ENCODE peak calls at places on chromosomes 3 and 15, in six cellular contexts. W is A549, Q is astrocyte of the spinal cord, Y is AG04450, Z is cardiac fibroblast, E is mesenchymal stem cell. H is an unnamed sample.

GRCh38 chr3:42070089-42070885 is 20.9 kb upstream of the TRAK1 start:
- DNase-seq in W (no peak), Q (no peak), Y (no peak), Z (no peak), E (no peak), H (peak)

GRCh38 chr3:66270314-66270713 is 49.5 kb downstream of the SLC25A26 start:
- DNase-seq in W (no peak), Q (no peak), Y (no peak), Z (no peak), E (no peak), H (no peak)

GRCh38 chr3:184156522-184156955 is 1.4 kb downstream of the DVL3 start:
- DNase-seq in W (no peak), Q (peak), Y (no peak), Z (peak), E (peak), H (peak)

GRCh38 chr3:157145566-157145965 is 14.4 kb downstream of the CCNL1 start:
- DNase-seq in W (no peak), Q (no peak), Y (no peak), Z (peak), E (peak), H (no peak)

GRCh38 chr15:99981839-99982658 is 248.8 kb upstream of the LYSMD4 start:
- DNase-seq in W (no peak), Q (no peak), Y (no peak), Z (no peak), E (no peak), H (no peak)

GRCh38 chr3:13461169-13462124 is 18.7 kb upstream of the HDAC11 start:
- DNase-seq in W (peak), Q (peak), Y (no peak), Z (peak), E (peak), H (no peak)

GRCh38 chr3:125317761-125318496 is 57.2 kb downstream of the ZNF148 start:
- DNase-seq in W (no peak), Q (peak), Y (no peak), Z (no peak), E (no peak), H (no peak)

GRCh38 chr15:66065325-66065724 is 188.2 kb downstream of the MEGF11 start:
- DNase-seq in W (no peak), Q (no peak), Y (no peak), Z (no peak), E (no peak), H (no peak)

GRCh38 chr3:852033-852432 is 240.8 kb upstream of the CNTN6 start:
- DNase-seq in W (no peak), Q (no peak), Y (no peak), Z (no peak), E (no peak), H (no peak)

DNA sequence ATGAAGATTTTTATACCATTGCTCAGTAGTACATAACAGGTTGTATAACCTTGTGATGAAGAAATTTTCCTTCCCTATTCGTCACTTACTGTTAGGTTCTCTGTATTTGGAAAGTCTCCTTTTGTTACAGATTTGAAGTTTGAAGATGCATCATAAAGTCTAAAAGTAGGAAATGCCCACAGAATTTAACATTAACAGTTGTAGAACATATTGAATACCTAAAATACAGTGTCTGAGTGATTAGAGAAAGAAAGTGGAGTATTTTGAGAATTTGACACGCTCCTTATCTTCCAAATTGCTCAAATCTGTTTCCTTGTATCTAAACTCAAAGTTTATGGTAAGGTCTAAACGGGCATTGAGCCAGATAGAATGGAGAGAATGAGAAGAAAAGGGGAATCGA is 111.3 kb downstream of the MBNL1 start:
- DNase-seq in W (no peak), Q (no peak), Y (no peak), Z (no peak), E (no peak), H (no peak)
- H3K4me3 ChIP-seq in W (peak), Q (no peak), Y (no peak), Z (no peak), E (no peak), H (no peak)

DNA sequence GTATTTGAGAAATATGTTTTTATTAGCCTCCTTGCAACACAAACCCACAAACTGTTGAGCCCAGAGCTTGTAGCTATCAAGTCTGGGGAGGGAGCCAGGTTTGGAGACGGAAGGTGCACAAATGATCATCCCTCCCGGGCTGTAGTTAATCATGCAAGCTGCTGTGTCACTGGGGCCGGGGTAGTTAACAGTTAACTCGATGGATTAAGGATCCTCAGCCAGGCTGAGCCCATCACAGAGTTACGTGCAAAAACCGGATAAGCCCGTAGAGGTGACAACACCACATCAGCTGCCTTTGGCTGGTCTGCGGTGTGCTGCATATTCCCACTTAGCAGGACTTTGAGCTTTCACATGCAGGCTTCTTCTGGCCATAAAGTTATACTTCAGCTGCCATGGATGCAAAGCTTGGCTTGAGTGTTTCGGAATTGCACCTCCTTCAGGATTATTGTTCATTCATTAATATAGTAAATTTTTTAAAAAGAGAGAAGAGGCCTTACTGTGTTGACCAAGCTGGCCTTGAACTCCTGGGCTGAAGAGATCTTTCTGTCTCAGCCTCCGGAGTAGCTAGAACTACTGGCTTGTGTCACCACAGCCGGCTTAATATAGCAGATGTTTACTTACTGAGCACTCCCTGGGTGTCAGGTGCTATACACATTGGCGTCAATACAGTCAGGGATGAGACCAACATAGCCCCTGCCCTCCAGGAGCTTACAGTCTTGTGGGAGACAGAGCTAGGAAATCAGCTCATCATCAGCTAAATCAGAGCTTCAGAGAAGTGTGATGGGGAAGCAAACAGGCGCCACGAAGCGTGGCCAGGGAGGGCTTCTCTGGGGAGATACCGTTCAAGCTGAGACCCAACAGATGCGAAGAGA is 226.8 kb upstream of the BHLHE40 start:
- DNase-seq in W (peak), Q (no peak), Y (no peak), Z (peak), E (no peak), H (peak)
- H3K4me3 ChIP-seq in W (no peak), Q (no peak), Y (no peak), Z (no peak), E (no peak), H (no peak)

GRCh38 chr3:143119974-143120715 is 574 bp downstream of the CHST2 start:
- DNase-seq in W (peak), Q (peak), Y (no peak), Z (peak), E (no peak), H (peak)

GRCh38 chr3:143120716-143121239 is 1.2 kb downstream of the CHST2 start:
- DNase-seq in W (peak), Q (peak), Y (no peak), Z (peak), E (peak), H (peak)

GRCh38 chr3:143122608-143123352 is 3.2 kb downstream of the CHST2 start:
- DNase-seq in W (no peak), Q (no peak), Y (no peak), Z (no peak), E (no peak), H (no peak)

GRCh38 chr3:143122089-143122430 is 2.5 kb downstream of the CHST2 start:
- DNase-seq in W (no peak), Q (no peak), Y (no peak), Z (no peak), E (no peak), H (no peak)

DNA sequence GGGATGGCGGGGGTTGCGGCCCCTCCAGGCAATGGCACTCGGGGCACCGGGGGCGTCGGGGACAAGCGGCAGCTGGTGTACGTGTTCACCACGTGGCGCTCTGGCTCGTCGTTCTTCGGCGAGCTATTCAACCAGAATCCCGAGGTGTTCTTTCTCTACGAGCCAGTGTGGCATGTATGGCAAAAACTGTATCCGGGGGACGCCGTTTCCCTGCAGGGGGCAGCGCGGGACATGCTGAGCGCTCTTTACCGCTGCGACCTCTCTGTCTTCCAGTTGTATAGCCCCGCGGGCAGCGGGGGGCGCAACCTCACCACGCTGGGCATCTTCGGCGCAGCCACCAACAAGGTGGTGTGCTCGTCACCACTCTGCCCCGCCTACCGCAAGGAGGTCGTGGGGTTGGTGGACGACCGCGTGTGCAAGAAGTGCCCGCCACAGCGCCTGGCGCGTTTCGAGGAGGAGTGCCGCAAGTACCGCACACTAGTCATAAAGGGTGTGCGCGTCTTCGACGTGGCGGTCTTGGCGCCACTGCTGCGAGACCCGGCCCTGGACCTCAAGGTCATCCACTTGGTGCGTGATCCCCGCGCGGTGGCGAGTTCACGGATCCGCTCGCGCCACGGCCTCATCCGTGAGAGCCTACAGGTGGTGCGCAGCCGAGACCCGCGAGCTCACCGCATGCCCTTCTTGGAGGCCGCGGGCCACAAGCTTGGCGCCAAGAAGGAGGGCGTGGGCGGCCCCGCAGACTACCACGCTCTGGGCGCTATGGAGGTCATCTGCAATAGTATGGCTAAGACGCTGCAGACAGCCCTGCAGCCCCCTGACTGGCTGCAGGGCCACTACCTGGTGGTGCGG is 1.9 kb downstream of the CHST2 start:
- DNase-seq in W (peak), Q (peak), Y (peak), Z (peak), E (peak), H (peak)
- H3K4me3 ChIP-seq in W (peak), Q (peak), Y (peak), Z (peak), E (peak), H (no peak)

GRCh38 chr3:8052599-8053185 is 448.9 kb upstream of the LMCD1 start:
- DNase-seq in W (no peak), Q (peak), Y (no peak), Z (peak), E (no peak), H (no peak)
- H3K4me3 ChIP-seq in W (no peak), Q (no peak), Y (no peak), Z (no peak), E (no peak), H (no peak)

GRCh38 chr3:48743773-48744172 is 26.8 kb upstream of the IP6K2 start:
- DNase-seq in W (no peak), Q (no peak), Y (no peak), Z (no peak), E (no peak), H (no peak)

GRCh38 chr3:48739617-48739954 is 22.6 kb upstream of the IP6K2 start:
- DNase-seq in W (no peak), Q (no peak), Y (no peak), Z (no peak), E (no peak), H (no peak)

GRCh38 chr3:48738926-48739616 is 22.1 kb upstream of the IP6K2 start:
- DNase-seq in W (no peak), Q (no peak), Y (no peak), Z (no peak), E (no peak), H (no peak)

GRCh38 chr3:48739955-48740823 is 23.2 kb upstream of the IP6K2 start:
- DNase-seq in W (peak), Q (peak), Y (no peak), Z (peak), E (peak), H (peak)

DNA sequence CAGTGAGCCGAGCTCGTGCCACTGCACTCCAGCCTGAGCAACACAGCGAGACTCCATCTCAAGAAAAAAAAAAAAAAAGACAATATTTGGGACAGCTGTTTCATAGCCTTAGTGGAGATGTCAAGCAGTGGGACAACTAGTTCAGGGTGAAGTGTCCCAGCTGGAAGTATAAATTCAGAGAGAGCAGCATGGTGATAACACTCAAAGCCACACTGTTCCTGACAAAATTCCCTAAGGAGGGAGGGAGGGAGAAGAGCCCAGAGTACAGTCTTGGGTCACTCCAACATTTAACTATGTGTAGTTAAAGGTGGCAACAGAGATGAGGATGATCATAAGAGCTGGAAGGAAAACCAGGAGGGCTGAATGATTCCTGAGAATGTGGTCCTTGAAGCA is 21.1 kb upstream of the IP6K2 start:
- DNase-seq in W (no peak), Q (no peak), Y (no peak), Z (no peak), E (no peak), H (no peak)
- H3K4me3 ChIP-seq in W (no peak), Q (no peak), Y (no peak), Z (no peak), E (no peak), H (no peak)

DNA sequence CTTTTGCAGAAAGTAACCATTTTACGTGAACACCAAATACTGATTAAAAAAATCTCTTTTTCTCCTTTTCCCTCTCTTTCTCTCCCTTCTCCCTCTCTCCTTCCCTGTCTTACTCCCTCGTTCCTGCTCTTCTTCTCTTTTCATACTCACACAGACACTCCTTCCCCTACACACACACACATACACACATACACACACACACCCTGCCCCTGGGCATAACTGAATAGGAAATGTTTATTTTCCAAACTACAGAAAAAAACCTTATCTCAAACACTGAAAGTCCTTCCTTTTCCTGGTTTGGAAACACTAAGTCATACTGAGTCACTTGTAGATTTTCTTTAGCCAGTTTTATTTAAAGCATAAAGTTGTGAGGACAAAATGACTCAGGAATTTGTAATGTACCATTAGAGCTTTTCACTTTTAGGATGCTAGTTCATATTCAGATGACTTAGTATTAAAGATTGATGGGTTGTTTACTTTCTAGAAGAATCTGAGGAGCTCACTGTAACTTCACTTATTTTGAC is 62.4 kb downstream of the MBNL1 start:
- DNase-seq in W (peak), Q (peak), Y (no peak), Z (peak), E (peak), H (peak)
- H3K4me3 ChIP-seq in W (no peak), Q (no peak), Y (no peak), Z (no peak), E (no peak), H (no peak)